ENCODE peak calls at places on chromosomes 3 and 15, in four cellular contexts. O is HEK293T, L is K562, U is HepG2. X is an unnamed sample.

GRCh38 chr3:157082305-157082981 is 77.5 kb downstream of the CCNL1 start:
- DNase-seq in O (no peak), L (no peak), U (no peak), X (no peak)

GRCh38 chr3:46540550-46540949 is 25.6 kb downstream of the LRRC2 start:
- DNase-seq in O (no peak), L (no peak), U (no peak), X (no peak)

GRCh38 chr15:25342629-25343028 is 96.2 kb downstream of the UBE3A start:
- DNase-seq in O (no peak), L (no peak), U (no peak), X (no peak)

GRCh38 chr3:113002676-113003075 is 11.9 kb downstream of the GTPBP8 start:
- DNase-seq in O (no peak), L (no peak), U (no peak), X (no peak)

GRCh38 chr3:100833483-100833882 is 124.2 kb downstream of the TFG start:
- DNase-seq in O (no peak), L (no peak), U (peak; percentile 78), X (no peak)

GRCh38 chr3:70989174-70989573 is 594.4 kb downstream of the FOXP1 start:
- DNase-seq in O (no peak), L (no peak), U (no peak), X (no peak)

GRCh38 chr15:41678742-41679141 is 18.5 kb downstream of the MGA start:
- DNase-seq in O (no peak), L (no peak), U (no peak), X (no peak)

GRCh38 chr3:55636300-55637195 is 149.4 kb upstream of the WNT5A start:
- DNase-seq in O (no peak), L (no peak), U (no peak), X (no peak)

GRCh38 chr3:63872135-63872924 is 8.7 kb downstream of the ATXN7 start:
- DNase-seq in O (no peak), L (no peak), U (no peak), X (no peak)

GRCh38 chr3:178707632-178708031 is 171.4 kb downstream of the KCNMB2 start:
- DNase-seq in O (no peak), L (no peak), U (no peak), X (no peak)

GRCh38 chr3:16357191-16357590 is 92.2 kb downstream of the OXNAD1 start:
- DNase-seq in O (no peak), L (no peak), U (no peak), X (no peak)

GRCh38 chr15:42919308-42919707 is 1.3 kb downstream of the TTBK2 start:
- DNase-seq in O (no peak), L (no peak), U (no peak), X (no peak)

GRCh38 chr3:142366434-142366833 is 81.4 kb downstream of the XRN1 start:
- DNase-seq in O (peak; percentile 12), L (peak; percentile 12), U (peak; percentile 2), X (no peak)

DNA sequence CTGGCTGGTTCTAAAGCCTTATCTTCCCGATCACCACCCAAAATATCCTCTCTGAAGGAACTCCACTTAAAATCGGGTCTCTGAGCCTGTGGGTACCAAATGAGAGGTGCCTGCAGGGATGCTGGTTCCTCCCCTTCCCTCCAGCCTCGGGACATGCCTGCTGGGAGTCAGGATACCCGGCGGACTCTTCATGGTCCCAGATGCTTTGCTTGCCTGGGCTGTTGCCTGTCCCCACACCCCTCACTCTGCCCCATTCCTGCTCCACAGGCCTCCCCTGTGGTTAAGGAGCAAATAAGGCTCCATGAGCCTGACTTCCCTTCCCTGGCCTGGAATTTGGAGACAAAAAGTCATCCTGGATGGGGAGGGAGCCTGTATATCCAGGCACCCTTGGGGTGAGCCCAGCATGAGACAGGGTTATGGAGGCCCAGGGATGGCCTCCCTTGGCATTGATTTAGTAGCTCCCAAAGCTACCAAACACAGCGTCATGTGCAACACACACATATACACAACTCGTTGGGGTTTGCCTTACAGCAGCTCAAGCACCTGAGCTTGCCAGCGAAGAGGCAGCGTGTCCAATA is 12.3 kb upstream of the CORO2B start:
- DNase-seq in O (no peak), L (no peak), U (no peak), X (no peak)
- TF ChIP-seq TARDBP in O (no peak), L (no peak), U (no peak), X (no peak)

GRCh38 chr3:42056840-42057239 is 34.3 kb upstream of the TRAK1 start:
- DNase-seq in O (no peak), L (no peak), U (no peak), X (no peak)
- TF ChIP-seq TARDBP in O (no peak), L (no peak), U (no peak), X (no peak)

DNA sequence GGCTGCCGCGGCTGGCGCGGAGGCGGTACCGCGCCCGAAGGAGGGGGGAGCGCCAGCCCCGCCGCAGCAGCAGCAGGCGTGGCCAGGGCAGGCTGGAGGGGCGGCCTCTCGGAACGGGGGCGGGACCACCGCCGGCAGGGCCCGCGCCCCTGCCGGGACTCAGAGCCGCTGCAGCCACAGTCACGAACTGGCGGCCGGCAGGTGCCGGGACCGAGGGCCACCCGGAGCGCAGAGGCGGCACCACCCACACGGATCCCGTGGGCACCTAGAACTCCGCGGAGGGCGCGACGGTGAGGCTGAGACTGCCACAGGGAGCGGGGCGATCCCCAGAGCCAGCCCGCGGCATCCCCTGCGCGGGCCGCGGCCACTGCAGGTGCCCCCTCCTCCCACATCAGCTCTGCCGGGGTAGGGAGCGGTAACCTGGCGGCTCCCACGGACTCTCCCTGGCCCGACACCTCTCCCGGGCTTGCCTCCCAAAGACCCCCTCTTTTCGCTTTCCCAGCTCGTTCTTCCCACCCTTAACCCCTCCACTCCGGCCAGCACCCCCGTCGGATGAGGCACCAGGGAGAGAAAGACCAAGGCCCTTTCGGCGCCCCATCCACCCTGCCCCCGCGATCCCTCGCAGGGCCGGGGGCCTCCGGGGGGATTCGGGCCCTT is at the start of gene VWA5B2:
- DNase-seq in O (peak; percentile 84), L (peak; percentile 87), U (peak; percentile 44), X (no peak)
- TF ChIP-seq TARDBP in O (no peak), L (no peak), U (no peak), X (no peak)

GRCh38 chr15:36757189-36757814 is 177.9 kb downstream of the CDIN1 start:
- DNase-seq in O (no peak), L (no peak), U (no peak), X (no peak)
- TF ChIP-seq TARDBP in O (no peak), L (no peak), U (no peak), X (no peak)

GRCh38 chr3:47897954-47898353 is 95.0 kb downstream of the DHX30 start:
- DNase-seq in O (no peak), L (no peak), U (no peak), X (no peak)

GRCh38 chr3:47895241-47895640 is 92.3 kb downstream of the DHX30 start:
- DNase-seq in O (no peak), L (no peak), U (no peak), X (no peak)

GRCh38 chr3:47901280-47901833 is 98.4 kb downstream of the DHX30 start:
- DNase-seq in O (no peak), L (no peak), U (peak; percentile 7), X (no peak)

GRCh38 chr3:47896736-47897135 is 93.8 kb downstream of the DHX30 start:
- DNase-seq in O (no peak), L (no peak), U (no peak), X (no peak)

GRCh38 chr3:47899495-47900108 is 96.7 kb downstream of the DHX30 start:
- DNase-seq in O (no peak), L (no peak), U (no peak), X (no peak)
- TF ChIP-seq TARDBP in O (no peak), L (no peak), U (no peak), X (no peak)

DNA sequence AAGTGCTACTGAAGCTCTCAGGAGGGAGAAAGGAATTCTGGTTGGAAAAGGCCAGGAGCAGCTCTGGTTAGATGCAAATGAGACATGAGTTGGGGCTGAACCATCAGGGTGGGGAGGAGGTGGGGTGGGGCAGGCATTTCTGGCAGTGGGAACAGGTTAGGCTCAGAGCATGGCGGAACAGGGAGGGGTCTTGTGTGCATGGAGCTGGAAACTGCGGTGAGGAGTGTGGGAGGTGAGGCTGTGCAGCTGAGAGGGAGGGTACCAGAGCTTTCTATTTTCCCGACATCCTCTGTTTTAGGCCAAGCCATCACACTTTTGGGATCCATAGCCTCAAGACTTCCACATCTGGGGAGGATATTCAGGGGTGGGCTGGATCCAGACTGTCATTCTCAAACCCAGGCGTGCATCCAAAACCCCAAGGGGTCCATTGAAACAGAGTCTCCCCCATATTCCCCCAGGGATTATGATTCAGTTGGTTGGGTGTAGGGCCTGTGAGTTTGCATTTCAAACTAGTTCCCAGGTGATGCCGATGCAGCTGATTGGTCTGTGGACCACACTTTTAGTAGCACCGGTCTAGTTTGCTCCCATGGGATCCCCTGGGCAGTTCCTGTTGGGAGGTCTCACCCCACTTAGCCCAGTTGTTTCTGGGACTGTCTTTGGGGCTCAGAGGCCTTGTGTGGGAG is 100.9 kb upstream of the TLE3 start:
- DNase-seq in O (no peak), L (no peak), U (no peak), X (no peak)
- TF ChIP-seq TARDBP in O (no peak), L (no peak), U (no peak), X (no peak)

GRCh38 chr15:94322141-94322540 is 90.8 kb downstream of the MCTP2 start:
- DNase-seq in O (no peak), L (no peak), U (no peak), X (no peak)

GRCh38 chr15:94324117-94324826 is 92.9 kb downstream of the MCTP2 start:
- DNase-seq in O (peak; percentile 72), L (peak; percentile 42), U (peak; percentile 34), X (peak; percentile 45)

GRCh38 chr15:94323076-94323475 is 91.7 kb downstream of the MCTP2 start:
- DNase-seq in O (no peak), L (no peak), U (no peak), X (no peak)

GRCh38 chr15:94327356-94327936 is 96.1 kb downstream of the MCTP2 start:
- DNase-seq in O (peak; percentile 36), L (peak; percentile 9), U (peak; percentile 29), X (no peak)

DNA sequence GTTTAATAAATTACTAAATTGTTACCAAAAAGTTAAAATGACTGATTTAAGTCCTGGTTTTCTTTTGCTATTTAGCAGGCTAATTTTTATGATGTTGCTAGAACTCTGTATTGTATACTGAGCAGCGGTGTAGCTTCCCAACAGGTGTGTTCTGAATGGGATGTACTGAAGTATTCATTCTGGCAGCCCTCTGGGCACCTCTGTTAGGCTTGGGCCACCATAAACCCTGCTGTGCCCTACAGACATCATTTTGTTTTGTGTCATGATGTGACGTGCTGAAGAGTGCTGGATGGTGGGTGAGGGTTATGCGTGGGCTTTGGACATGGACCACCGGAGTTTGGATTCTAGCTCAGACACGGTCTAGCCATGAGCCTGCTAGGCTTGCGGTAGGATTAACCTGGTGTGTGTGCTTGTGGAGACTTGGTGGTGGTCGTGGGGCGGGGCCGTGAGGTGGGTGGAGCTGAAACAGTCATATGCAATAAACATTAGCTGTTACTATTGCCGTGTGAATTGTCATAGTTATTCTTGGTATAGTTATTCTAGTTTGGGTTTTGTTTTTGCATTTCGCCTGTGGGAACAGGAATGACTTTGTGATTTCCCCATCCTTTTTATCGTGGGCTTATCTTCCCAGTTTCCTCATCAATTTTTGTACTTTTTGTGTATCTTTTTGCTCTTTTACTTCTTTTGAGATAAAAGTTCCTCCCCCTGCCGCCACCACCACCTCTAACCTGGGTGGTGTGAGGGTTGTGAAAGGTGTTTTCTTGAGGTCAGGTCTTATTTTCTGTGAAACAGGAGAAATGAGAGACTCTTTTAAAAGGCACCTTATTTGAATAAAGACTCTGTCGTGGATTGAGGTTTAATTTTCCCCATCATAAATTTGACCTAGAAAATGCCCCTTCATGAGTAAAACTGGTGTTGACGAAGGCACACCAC is 93.7 kb downstream of the MCTP2 start:
- DNase-seq in O (no peak), L (no peak), U (no peak), X (no peak)
- TF ChIP-seq TARDBP in O (no peak), L (no peak), U (no peak), X (no peak)

GRCh38 chr3:108603689-108604088 is 14.2 kb downstream of the DZIP3 start:
- DNase-seq in O (no peak), L (no peak), U (no peak), X (no peak)
- TF ChIP-seq TARDBP in O (no peak), L (no peak), U (no peak), X (no peak)

GRCh38 chr3:60764870-60765269 is 486.4 kb downstream of the FHIT start:
- DNase-seq in O (no peak), L (no peak), U (no peak), X (no peak)
- TF ChIP-seq TARDBP in O (no peak), L (no peak), U (no peak), X (no peak)

X was measured in GM12878.